ENCODE peak calls at places on chromosomes 1 and 21, in seven cellular contexts. T is nucleus accumbens; Q is stromal cell of bone marrow; Y is NCI-H146; O is kidney tubule cell; F is naive thymus-derived CD4-positive, alpha-beta T cell; G is CD8-positive, alpha-beta T cell. I is an unnamed sample.

GRCh38 chr21:45971487-45972352 is 9.8 kb upstream of the COL6A1 start:
- DNase-seq in T (no peak), Q (no peak), Y (no peak), O (no peak), F (no peak), G (no peak), I (peak; percentile 63)

GRCh38 chr1:162823771-162824525 is 33.4 kb downstream of the HSD17B7 start:
- DNase-seq in T (no peak), Q (no peak), Y (no peak), O (peak; percentile 60), F (no peak), G (no peak), I (no peak)

GRCh38 chr1:11156441-11156840 is 32.7 kb upstream of the ANGPTL7 start:
- DNase-seq in T (no peak), Q (no peak), Y (no peak), O (peak; percentile 60), F (no peak), G (no peak), I (no peak)

GRCh38 chr1:23477359-23478144 is 6.4 kb downstream of the ASAP3 start:
- DNase-seq in T (no peak), Q (no peak), Y (no peak), O (peak; percentile 84), F (no peak), G (no peak), I (peak; percentile 5)

GRCh38 chr1:27544818-27545612 is 55.0 kb upstream of the WASF2 start:
- DNase-seq in T (peak; percentile 19), Q (peak; percentile 53), Y (no peak), O (peak; percentile 65), F (no peak), G (no peak), I (no peak)

GRCh38 chr1:99627615-99628014 is 18.3 kb upstream of the PALMD start:
- DNase-seq in T (no peak), Q (no peak), Y (no peak), O (no peak), F (no peak), G (no peak), I (no peak)

GRCh38 chr1:7247683-7248401 is 462.6 kb downstream of the CAMTA1 start:
- DNase-seq in T (no peak), Q (no peak), Y (peak; percentile 30), O (no peak), F (no peak), G (no peak), I (no peak)

GRCh38 chr1:158180741-158181576 is at the start of gene CD1D:
- DNase-seq in T (no peak), Q (no peak), Y (no peak), O (peak; percentile 10), F (no peak), G (no peak), I (peak; percentile 85)

GRCh38 chr1:228810855-228811654 is 75.8 kb downstream of the RHOU start:
- DNase-seq in T (no peak), Q (no peak), Y (no peak), O (no peak), F (no peak), G (no peak), I (no peak)

GRCh38 chr1:155513300-155513926 is 49.2 kb downstream of the ASH1L start:
- DNase-seq in T (no peak), Q (peak; percentile 26), Y (no peak), O (no peak), F (no peak), G (no peak), I (no peak)

GRCh38 chr1:61452354-61452990 is 272.5 kb downstream of the TM2D1 start:
- DNase-seq in T (no peak), Q (no peak), Y (no peak), O (peak; percentile 8), F (no peak), G (no peak), I (no peak)

GRCh38 chr1:13700521-13701273 is 709 bp downstream of the PRDM2 start:
- DNase-seq in T (peak; percentile 58), Q (no peak), Y (no peak), O (peak; percentile 3), F (no peak), G (peak; percentile 29), I (peak; percentile 35)

GRCh38 chr1:109773203-109773899 is 9.6 kb upstream of the EPS8L3 start:
- DNase-seq in T (peak; percentile 73), Q (peak; percentile 86), Y (peak; percentile 84), O (peak; percentile 85), F (peak; percentile 62), G (peak; percentile 51), I (peak; percentile 89)

GRCh38 chr1:915295-916172 is 8.2 kb upstream of the SAMD11 start:
- DNase-seq in T (no peak), Q (no peak), Y (no peak), O (no peak), F (no peak), G (no peak), I (peak; percentile 56)

I was measured in H7.